ENCODE peak calls at places on chromosomes 5 and 9, in six cellular contexts. One of them, this sample, is unnamed.

GRCh38 chr9:122206118-122207046 is 22.4 kb downstream of the LHX6 start:
- DNase-seq in hepatocyte: no peak
- DNase-seq in CD8-positive, alpha-beta T cell: no peak
- DNase-seq in upper lobe of right lung: peak
- DNase-seq in heart right ventricle: no peak
- DNase-seq in tibial nerve: no peak
- DNase-seq in this sample: no peak

GRCh38 chr9:6925841-6926240 is 168.1 kb downstream of the KDM4C start:
- DNase-seq in heart right ventricle: no peak
- DNase-seq in upper lobe of right lung: no peak
- DNase-seq in CD8-positive, alpha-beta T cell: no peak
- DNase-seq in tibial nerve: no peak
- DNase-seq in hepatocyte: peak
- DNase-seq in this sample: no peak

GRCh38 chr9:34279431-34279830 is 49.6 kb downstream of the KIF24 start:
- DNase-seq in hepatocyte: no peak
- DNase-seq in heart right ventricle: no peak
- DNase-seq in tibial nerve: no peak
- DNase-seq in CD8-positive, alpha-beta T cell: no peak
- DNase-seq in upper lobe of right lung: no peak
- DNase-seq in this sample: peak

GRCh38 chr9:18327106-18327505 is 146.8 kb upstream of the ADAMTSL1 start:
- DNase-seq in hepatocyte: no peak
- DNase-seq in tibial nerve: no peak
- DNase-seq in CD8-positive, alpha-beta T cell: no peak
- DNase-seq in heart right ventricle: no peak
- DNase-seq in upper lobe of right lung: no peak
- DNase-seq in this sample: no peak

GRCh38 chr5:126849101-126849678 is 72.3 kb downstream of the LMNB1 start:
- DNase-seq in heart right ventricle: no peak
- DNase-seq in tibial nerve: peak
- DNase-seq in upper lobe of right lung: no peak
- DNase-seq in hepatocyte: peak
- DNase-seq in CD8-positive, alpha-beta T cell: no peak
- DNase-seq in this sample: peak

GRCh38 chr9:73023025-73023541 is 70.2 kb upstream of the ALDH1A1 start:
- DNase-seq in tibial nerve: no peak
- DNase-seq in heart right ventricle: peak
- DNase-seq in upper lobe of right lung: no peak
- DNase-seq in hepatocyte: peak
- DNase-seq in CD8-positive, alpha-beta T cell: peak
- DNase-seq in this sample: peak

GRCh38 chr5:6574537-6574936 is 58.3 kb downstream of the NSUN2 start:
- DNase-seq in upper lobe of right lung: no peak
- DNase-seq in hepatocyte: no peak
- DNase-seq in heart right ventricle: no peak
- DNase-seq in CD8-positive, alpha-beta T cell: no peak
- DNase-seq in tibial nerve: no peak
- DNase-seq in this sample: no peak

GRCh38 chr9:18405240-18405639 is 68.7 kb upstream of the ADAMTSL1 start:
- DNase-seq in hepatocyte: no peak
- DNase-seq in heart right ventricle: no peak
- DNase-seq in tibial nerve: no peak
- DNase-seq in CD8-positive, alpha-beta T cell: no peak
- DNase-seq in upper lobe of right lung: no peak
- DNase-seq in this sample: no peak

GRCh38 chr5:122493091-122493775 is 181.2 kb downstream of the SNCAIP start:
- DNase-seq in CD8-positive, alpha-beta T cell: no peak
- DNase-seq in hepatocyte: peak
- DNase-seq in tibial nerve: no peak
- DNase-seq in heart right ventricle: peak
- DNase-seq in upper lobe of right lung: peak
- DNase-seq in this sample: peak

GRCh38 chr5:154520861-154521453 is 42.9 kb upstream of the HAND1 start:
- DNase-seq in CD8-positive, alpha-beta T cell: no peak
- DNase-seq in upper lobe of right lung: peak
- DNase-seq in heart right ventricle: no peak
- DNase-seq in hepatocyte: peak
- DNase-seq in tibial nerve: no peak
- DNase-seq in this sample: peak

GRCh38 chr5:142837274-142837673 is 67.1 kb downstream of the ARHGAP26 start:
- DNase-seq in upper lobe of right lung: no peak
- DNase-seq in heart right ventricle: no peak
- DNase-seq in CD8-positive, alpha-beta T cell: no peak
- DNase-seq in hepatocyte: no peak
- DNase-seq in tibial nerve: peak
- DNase-seq in this sample: no peak

GRCh38 chr5:33725846-33726245 is 165.9 kb downstream of the ADAMTS12 start:
- DNase-seq in upper lobe of right lung: no peak
- DNase-seq in tibial nerve: no peak
- DNase-seq in CD8-positive, alpha-beta T cell: no peak
- DNase-seq in heart right ventricle: no peak
- DNase-seq in hepatocyte: no peak
- DNase-seq in this sample: no peak

GRCh38 chr5:114184006-114184405 is 177.9 kb upstream of the KCNN2 start:
- DNase-seq in tibial nerve: no peak
- DNase-seq in CD8-positive, alpha-beta T cell: no peak
- DNase-seq in heart right ventricle: no peak
- DNase-seq in hepatocyte: no peak
- DNase-seq in upper lobe of right lung: no peak
- DNase-seq in this sample: peak

GRCh38 chr5:10595678-10596309 is 31.9 kb downstream of the ANKRD33B start:
- DNase-seq in hepatocyte: peak
- DNase-seq in tibial nerve: peak
- DNase-seq in upper lobe of right lung: no peak
- DNase-seq in heart right ventricle: no peak
- DNase-seq in CD8-positive, alpha-beta T cell: no peak
- DNase-seq in this sample: no peak

GRCh38 chr5:132768485-132768868 is 8.6 kb downstream of the SEPTIN8 start:
- DNase-seq in hepatocyte: no peak
- DNase-seq in heart right ventricle: no peak
- DNase-seq in upper lobe of right lung: no peak
- DNase-seq in tibial nerve: no peak
- DNase-seq in CD8-positive, alpha-beta T cell: no peak
- DNase-seq in this sample: no peak

GRCh38 chr5:81420039-81420667 is 26.2 kb upstream of the ACOT12 start:
- DNase-seq in CD8-positive, alpha-beta T cell: no peak
- DNase-seq in hepatocyte: no peak
- DNase-seq in tibial nerve: no peak
- DNase-seq in upper lobe of right lung: no peak
- DNase-seq in heart right ventricle: no peak
- DNase-seq in this sample: no peak

GRCh38 chr5:133790898-133791297 is 177.5 kb downstream of the C5orf15 start:
- DNase-seq in hepatocyte: no peak
- DNase-seq in CD8-positive, alpha-beta T cell: no peak
- DNase-seq in heart right ventricle: no peak
- DNase-seq in upper lobe of right lung: no peak
- DNase-seq in tibial nerve: no peak
- DNase-seq in this sample: no peak

GRCh38 chr5:97164846-97165245 is 18.2 kb downstream of the RIOK2 start:
- DNase-seq in hepatocyte: no peak
- DNase-seq in CD8-positive, alpha-beta T cell: no peak
- DNase-seq in heart right ventricle: no peak
- DNase-seq in tibial nerve: no peak
- DNase-seq in upper lobe of right lung: no peak
- DNase-seq in this sample: no peak

GRCh38 chr9:137046094-137046787 is at the start of gene NPDC1:
- DNase-seq in CD8-positive, alpha-beta T cell: peak
- DNase-seq in tibial nerve: peak
- DNase-seq in upper lobe of right lung: peak
- DNase-seq in hepatocyte: peak
- DNase-seq in heart right ventricle: peak
- DNase-seq in this sample: peak

GRCh38 chr5:120749737-120750136 is 285.6 kb downstream of the PRR16 start:
- DNase-seq in heart right ventricle: no peak
- DNase-seq in upper lobe of right lung: no peak
- DNase-seq in tibial nerve: no peak
- DNase-seq in CD8-positive, alpha-beta T cell: no peak
- DNase-seq in hepatocyte: no peak
- DNase-seq in this sample: no peak

GRCh38 chr9:121498150-121498486 is 1.5 kb downstream of the GGTA1 start:
- DNase-seq in CD8-positive, alpha-beta T cell: peak
- DNase-seq in heart right ventricle: no peak
- DNase-seq in upper lobe of right lung: no peak
- DNase-seq in hepatocyte: peak
- DNase-seq in tibial nerve: peak
- DNase-seq in this sample: peak

GRCh38 chr5:132776077-132776931 is 735 bp downstream of the SEPTIN8 start:
- DNase-seq in upper lobe of right lung: no peak
- DNase-seq in hepatocyte: peak
- DNase-seq in heart right ventricle: peak
- DNase-seq in CD8-positive, alpha-beta T cell: no peak
- DNase-seq in tibial nerve: no peak
- DNase-seq in this sample: peak

GRCh38 chr5:154254886-154255285 is 64.4 kb downstream of the GALNT10 start:
- DNase-seq in upper lobe of right lung: no peak
- DNase-seq in heart right ventricle: no peak
- DNase-seq in hepatocyte: no peak
- DNase-seq in tibial nerve: no peak
- DNase-seq in CD8-positive, alpha-beta T cell: no peak
- DNase-seq in this sample: no peak

GRCh38 chr9:104997536-104997935 is 69.6 kb upstream of the ABCA1 start:
- DNase-seq in CD8-positive, alpha-beta T cell: no peak
- DNase-seq in tibial nerve: no peak
- DNase-seq in heart right ventricle: no peak
- DNase-seq in upper lobe of right lung: no peak
- DNase-seq in hepatocyte: no peak
- DNase-seq in this sample: no peak

GRCh38 chr9:120698766-120699165 is 15.5 kb downstream of the MEGF9 start:
- DNase-seq in CD8-positive, alpha-beta T cell: no peak
- DNase-seq in tibial nerve: no peak
- DNase-seq in upper lobe of right lung: no peak
- DNase-seq in hepatocyte: no peak
- DNase-seq in heart right ventricle: no peak
- DNase-seq in this sample: no peak

DNA sequence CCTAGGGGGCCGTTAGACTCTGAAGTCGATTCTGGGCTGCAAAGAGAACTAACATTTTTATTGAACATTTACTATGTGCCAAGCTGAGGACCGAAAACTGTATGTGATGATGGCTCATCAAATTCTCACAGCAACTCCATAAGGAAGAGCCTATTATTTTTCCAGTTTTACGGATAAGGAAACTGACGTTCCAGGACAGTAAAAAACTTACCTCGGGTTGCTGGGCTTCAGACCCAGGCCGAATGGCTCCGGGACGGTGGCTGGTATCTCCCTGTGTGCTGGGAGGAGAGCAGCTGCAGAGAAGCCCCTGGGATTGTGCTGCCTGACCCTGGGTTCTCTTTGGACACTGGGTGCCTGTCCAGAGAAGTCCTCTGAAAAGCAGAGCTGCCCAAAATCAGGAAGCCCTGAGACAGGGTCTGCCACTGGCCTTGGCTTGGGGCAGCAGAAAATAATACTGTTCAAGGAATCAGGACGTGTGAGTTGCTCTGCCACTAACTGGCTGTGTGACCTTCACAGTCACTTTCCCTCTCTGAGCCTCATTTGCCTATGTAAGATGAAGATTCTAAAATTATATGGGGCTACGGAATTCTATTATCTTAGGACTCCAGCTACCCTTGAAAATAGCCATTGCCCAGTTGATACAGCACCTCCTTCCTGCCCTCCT is 116.3 kb upstream of the CPEB4 start:
- DNase-seq in upper lobe of right lung: no peak
- DNase-seq in hepatocyte: no peak
- DNase-seq in heart right ventricle: no peak
- DNase-seq in CD8-positive, alpha-beta T cell: no peak
- DNase-seq in tibial nerve: no peak
- DNase-seq in this sample: no peak
- H3K27ac ChIP-seq in upper lobe of right lung: peak
- H3K27ac ChIP-seq in hepatocyte: peak
- H3K27ac ChIP-seq in heart right ventricle: no peak
- H3K27ac ChIP-seq in CD8-positive, alpha-beta T cell: no peak
- H3K27ac ChIP-seq in tibial nerve: no peak
- H3K27ac ChIP-seq in this sample: no peak

DNA sequence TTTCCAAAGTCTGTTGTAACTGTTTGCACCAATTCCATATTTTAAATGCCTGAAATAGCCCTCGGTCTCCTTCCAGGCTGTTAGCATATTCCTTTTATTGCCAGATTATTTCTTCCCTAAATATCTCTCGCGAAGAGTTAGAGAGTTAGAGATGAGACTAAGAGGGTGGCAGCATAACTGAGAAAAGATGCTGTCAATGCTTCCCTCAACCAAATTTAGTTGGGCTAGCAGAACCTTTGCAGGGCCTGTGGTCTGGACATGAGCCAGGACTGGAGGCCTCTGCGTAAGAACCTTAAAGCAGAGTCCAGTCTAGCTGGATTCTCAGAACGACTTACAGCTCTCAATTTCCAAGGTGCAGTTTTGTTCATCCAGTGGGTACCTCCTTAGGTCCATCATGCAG is 135.9 kb downstream of the GABRB2 start:
- DNase-seq in tibial nerve: no peak
- DNase-seq in upper lobe of right lung: no peak
- DNase-seq in heart right ventricle: no peak
- DNase-seq in hepatocyte: no peak
- DNase-seq in CD8-positive, alpha-beta T cell: no peak
- DNase-seq in this sample: no peak
- TF ChIP-seq CTCF in tibial nerve: no peak
- TF ChIP-seq CTCF in upper lobe of right lung: no peak
- TF ChIP-seq CTCF in heart right ventricle: no peak
- TF ChIP-seq CTCF in hepatocyte: no peak
- TF ChIP-seq CTCF in CD8-positive, alpha-beta T cell: no peak
- TF ChIP-seq CTCF in this sample: no peak

GRCh38 chr9:77015291-77016048 is 4.0 kb upstream of the FOXB2 start:
- DNase-seq in heart right ventricle: no peak
- DNase-seq in upper lobe of right lung: no peak
- DNase-seq in hepatocyte: no peak
- DNase-seq in tibial nerve: no peak
- DNase-seq in CD8-positive, alpha-beta T cell: no peak
- DNase-seq in this sample: no peak
- H3K4me3 ChIP-seq in heart right ventricle: peak
- H3K4me3 ChIP-seq in upper lobe of right lung: no peak
- H3K4me3 ChIP-seq in hepatocyte: no peak
- H3K4me3 ChIP-seq in tibial nerve: no peak
- H3K4me3 ChIP-seq in CD8-positive, alpha-beta T cell: no peak
- H3K4me3 ChIP-seq in this sample: peak

DNA sequence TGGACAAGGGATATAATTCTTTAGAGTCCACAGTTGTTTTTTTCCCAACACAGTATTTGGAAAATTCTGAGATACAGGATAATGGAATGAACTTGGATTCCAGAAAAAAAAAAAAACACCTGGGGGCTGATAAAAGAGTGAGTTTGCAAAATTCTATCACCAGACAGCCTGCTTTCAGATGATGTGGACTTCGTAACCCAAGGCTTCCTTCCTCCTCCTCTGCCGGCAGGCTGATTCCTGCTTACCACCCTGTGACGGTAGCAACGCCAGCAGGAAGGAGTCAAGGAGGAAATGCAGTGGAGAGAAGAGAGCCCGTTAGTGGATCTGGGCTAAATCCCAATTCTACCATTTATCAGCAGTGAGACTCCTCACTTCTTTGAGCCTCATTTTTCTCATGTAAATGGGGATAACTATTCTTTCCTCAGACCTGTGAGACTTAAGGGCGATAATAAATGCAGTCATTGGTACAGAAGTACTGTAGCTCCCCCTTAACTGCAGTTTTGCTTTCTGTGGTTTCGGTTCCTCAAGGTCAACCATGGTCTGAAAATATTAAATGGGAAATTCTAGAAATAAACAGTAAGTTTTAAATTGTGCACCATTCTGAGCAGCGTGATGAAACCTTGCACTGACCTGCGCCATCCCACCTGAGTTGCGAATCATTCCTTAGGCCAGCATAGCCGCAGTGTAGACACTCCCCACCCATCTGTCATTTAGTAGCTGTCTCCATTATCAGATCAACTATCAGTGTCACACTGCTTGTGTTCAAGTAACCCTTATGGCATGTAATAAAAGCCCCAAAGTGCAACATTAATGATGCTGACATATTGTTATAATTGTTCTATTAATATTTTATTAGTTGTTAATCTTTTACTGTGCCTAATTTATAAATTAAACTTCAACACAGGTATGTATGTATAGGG is 71.4 kb downstream of the DCP2 start:
- DNase-seq in tibial nerve: no peak
- DNase-seq in CD8-positive, alpha-beta T cell: no peak
- DNase-seq in heart right ventricle: no peak
- DNase-seq in upper lobe of right lung: no peak
- DNase-seq in hepatocyte: no peak
- DNase-seq in this sample: no peak
- H3K27ac ChIP-seq in tibial nerve: no peak
- H3K27ac ChIP-seq in CD8-positive, alpha-beta T cell: no peak
- H3K27ac ChIP-seq in heart right ventricle: no peak
- H3K27ac ChIP-seq in upper lobe of right lung: peak
- H3K27ac ChIP-seq in hepatocyte: peak
- H3K27ac ChIP-seq in this sample: no peak